ENCODE peak calls at places on chromosomes 4 and X, in seven cellular contexts. One of them, this sample, is unnamed.
A peak's percentile ranks its signal among the peaks of the same experiment; 100 is the strongest.

GRCh38 chrX:132615396-132616131 is 126.7 kb upstream of the MBNL3 start:
- DNase-seq in NCI-H1436: peak; percentile 27
- DNase-seq in T-helper 1 cell: no peak
- DNase-seq in fibroblast of mammary gland: peak; percentile 41
- DNase-seq in germinal center: peak; percentile 9
- DNase-seq in GM10248: no peak
- DNase-seq in RPMI7951: peak; percentile 35
- DNase-seq in this sample: peak; percentile 71

GRCh38 chrX:10001496-10001895 is 34.3 kb downstream of the CLDN34 start:
- DNase-seq in NCI-H1436: no peak
- DNase-seq in T-helper 1 cell: no peak
- DNase-seq in fibroblast of mammary gland: no peak
- DNase-seq in germinal center: no peak
- DNase-seq in GM10248: no peak
- DNase-seq in RPMI7951: no peak
- DNase-seq in this sample: no peak

GRCh38 chr4:48187813-48188212 is 53.8 kb upstream of the TXK start:
- DNase-seq in NCI-H1436: no peak
- DNase-seq in T-helper 1 cell: no peak
- DNase-seq in fibroblast of mammary gland: no peak
- DNase-seq in germinal center: no peak
- DNase-seq in GM10248: no peak
- DNase-seq in RPMI7951: no peak
- DNase-seq in this sample: no peak

GRCh38 chr4:108559067-108559793 is 61.1 kb upstream of the RPL34 start:
- DNase-seq in NCI-H1436: no peak
- DNase-seq in T-helper 1 cell: no peak
- DNase-seq in fibroblast of mammary gland: no peak
- DNase-seq in germinal center: no peak
- DNase-seq in GM10248: no peak
- DNase-seq in RPMI7951: peak; percentile 9
- DNase-seq in this sample: peak; percentile 60

GRCh38 chr4:128803783-128804182 is 5.7 kb upstream of the JADE1 start:
- DNase-seq in NCI-H1436: no peak
- DNase-seq in T-helper 1 cell: no peak
- DNase-seq in fibroblast of mammary gland: no peak
- DNase-seq in germinal center: no peak
- DNase-seq in GM10248: no peak
- DNase-seq in RPMI7951: no peak
- DNase-seq in this sample: no peak

GRCh38 chr4:139794158-139794954 is 128.7 kb downstream of the MGST2 start:
- DNase-seq in NCI-H1436: no peak
- DNase-seq in T-helper 1 cell: no peak
- DNase-seq in fibroblast of mammary gland: peak; percentile 82
- DNase-seq in germinal center: no peak
- DNase-seq in GM10248: no peak
- DNase-seq in RPMI7951: peak; percentile 91
- DNase-seq in this sample: no peak

GRCh38 chr4:137640156-137640837 is 108.0 kb upstream of the PCDH18 start:
- DNase-seq in NCI-H1436: no peak
- DNase-seq in T-helper 1 cell: no peak
- DNase-seq in fibroblast of mammary gland: no peak
- DNase-seq in germinal center: no peak
- DNase-seq in GM10248: no peak
- DNase-seq in RPMI7951: no peak
- DNase-seq in this sample: no peak

GRCh38 chrX:120562569-120562926 is 1.8 kb upstream of the CUL4B start:
- DNase-seq in NCI-H1436: no peak
- DNase-seq in T-helper 1 cell: no peak
- DNase-seq in fibroblast of mammary gland: no peak
- DNase-seq in germinal center: no peak
- DNase-seq in GM10248: no peak
- DNase-seq in RPMI7951: no peak
- DNase-seq in this sample: no peak

GRCh38 chrX:149511081-149511480 is 6.0 kb upstream of the IDS start:
- DNase-seq in NCI-H1436: no peak
- DNase-seq in T-helper 1 cell: no peak
- DNase-seq in fibroblast of mammary gland: peak; percentile 49
- DNase-seq in germinal center: no peak
- DNase-seq in GM10248: no peak
- DNase-seq in RPMI7951: peak; percentile 39
- DNase-seq in this sample: peak; percentile 8

GRCh38 chr4:31261632-31262031 is 541.5 kb downstream of the PCDH7 start:
- DNase-seq in NCI-H1436: no peak
- DNase-seq in T-helper 1 cell: no peak
- DNase-seq in fibroblast of mammary gland: no peak
- DNase-seq in germinal center: no peak
- DNase-seq in GM10248: no peak
- DNase-seq in RPMI7951: no peak
- DNase-seq in this sample: no peak

GRCh38 chrX:16251782-16252181 is 84.5 kb downstream of the MAGEB17 start:
- DNase-seq in NCI-H1436: no peak
- DNase-seq in T-helper 1 cell: no peak
- DNase-seq in fibroblast of mammary gland: no peak
- DNase-seq in germinal center: no peak
- DNase-seq in GM10248: no peak
- DNase-seq in RPMI7951: no peak
- DNase-seq in this sample: no peak

GRCh38 chrX:46209768-46210167 is 335.5 kb downstream of the ZNF674 start:
- DNase-seq in NCI-H1436: no peak
- DNase-seq in T-helper 1 cell: no peak
- DNase-seq in fibroblast of mammary gland: no peak
- DNase-seq in germinal center: no peak
- DNase-seq in GM10248: no peak
- DNase-seq in RPMI7951: no peak
- DNase-seq in this sample: no peak

GRCh38 chrX:72273718-72274117 is 3.3 kb downstream of the RPS4X start:
- DNase-seq in NCI-H1436: no peak
- DNase-seq in T-helper 1 cell: no peak
- DNase-seq in fibroblast of mammary gland: no peak
- DNase-seq in germinal center: no peak
- DNase-seq in GM10248: no peak
- DNase-seq in RPMI7951: peak; percentile 42
- DNase-seq in this sample: no peak

GRCh38 chr4:84379881-84380618 is 119.0 kb downstream of the NKX6-1 start:
- DNase-seq in NCI-H1436: no peak
- DNase-seq in T-helper 1 cell: no peak
- DNase-seq in fibroblast of mammary gland: peak; percentile 90
- DNase-seq in germinal center: no peak
- DNase-seq in GM10248: no peak
- DNase-seq in RPMI7951: peak; percentile 67
- DNase-seq in this sample: peak; percentile 37

GRCh38 chr4:81757706-81758105 is 286.0 kb upstream of the RASGEF1B start:
- DNase-seq in NCI-H1436: peak; percentile 84
- DNase-seq in T-helper 1 cell: no peak
- DNase-seq in fibroblast of mammary gland: no peak
- DNase-seq in germinal center: no peak
- DNase-seq in GM10248: no peak
- DNase-seq in RPMI7951: no peak
- DNase-seq in this sample: no peak

GRCh38 chr4:3369781-3370660 is 71.7 kb upstream of the HGFAC start:
- DNase-seq in NCI-H1436: no peak
- DNase-seq in T-helper 1 cell: no peak
- DNase-seq in fibroblast of mammary gland: peak; percentile 82
- DNase-seq in germinal center: no peak
- DNase-seq in GM10248: peak; percentile 38
- DNase-seq in RPMI7951: peak; percentile 84
- DNase-seq in this sample: peak; percentile 54

GRCh38 chrX:111182938-111183337 is 86.9 kb downstream of the PAK3 start:
- DNase-seq in NCI-H1436: no peak
- DNase-seq in T-helper 1 cell: no peak
- DNase-seq in fibroblast of mammary gland: no peak
- DNase-seq in germinal center: no peak
- DNase-seq in GM10248: no peak
- DNase-seq in RPMI7951: no peak
- DNase-seq in this sample: peak; percentile 24

GRCh38 chr4:30943356-30943755 is 223.2 kb downstream of the PCDH7 start:
- DNase-seq in NCI-H1436: no peak
- DNase-seq in T-helper 1 cell: no peak
- DNase-seq in fibroblast of mammary gland: no peak
- DNase-seq in germinal center: no peak
- DNase-seq in GM10248: no peak
- DNase-seq in RPMI7951: no peak
- DNase-seq in this sample: peak; percentile 17

GRCh38 chr4:139595989-139596679 is 40.1 kb upstream of the SETD7 start:
- DNase-seq in NCI-H1436: no peak
- DNase-seq in T-helper 1 cell: no peak
- DNase-seq in fibroblast of mammary gland: peak; percentile 61
- DNase-seq in germinal center: no peak
- DNase-seq in GM10248: no peak
- DNase-seq in RPMI7951: peak; percentile 46
- DNase-seq in this sample: peak; percentile 57

GRCh38 chr4:70855464-70855863 is 15.8 kb upstream of the GRSF1 start:
- DNase-seq in NCI-H1436: no peak
- DNase-seq in T-helper 1 cell: no peak
- DNase-seq in fibroblast of mammary gland: no peak
- DNase-seq in germinal center: no peak
- DNase-seq in GM10248: no peak
- DNase-seq in RPMI7951: no peak
- DNase-seq in this sample: peak; percentile 85

GRCh38 chr4:114780205-114780604 is 181.6 kb downstream of the UGT8 start:
- DNase-seq in NCI-H1436: peak; percentile 53
- DNase-seq in T-helper 1 cell: no peak
- DNase-seq in fibroblast of mammary gland: peak; percentile 17
- DNase-seq in germinal center: no peak
- DNase-seq in GM10248: no peak
- DNase-seq in RPMI7951: no peak
- DNase-seq in this sample: no peak

GRCh38 chr4:151331276-151332042 is 6.1 kb upstream of the SH3D19 start:
- DNase-seq in NCI-H1436: no peak
- DNase-seq in T-helper 1 cell: no peak
- DNase-seq in fibroblast of mammary gland: peak; percentile 29
- DNase-seq in germinal center: no peak
- DNase-seq in GM10248: no peak
- DNase-seq in RPMI7951: peak; percentile 24
- DNase-seq in this sample: peak; percentile 80

GRCh38 chrX:17183566-17183965 is 191.4 kb upstream of the NHS start:
- DNase-seq in NCI-H1436: no peak
- DNase-seq in T-helper 1 cell: no peak
- DNase-seq in fibroblast of mammary gland: no peak
- DNase-seq in germinal center: no peak
- DNase-seq in GM10248: no peak
- DNase-seq in RPMI7951: no peak
- DNase-seq in this sample: no peak

GRCh38 chr4:26150948-26151347 is 169.9 kb upstream of the RBPJ start:
- DNase-seq in NCI-H1436: no peak
- DNase-seq in T-helper 1 cell: no peak
- DNase-seq in fibroblast of mammary gland: peak; percentile 79
- DNase-seq in germinal center: no peak
- DNase-seq in GM10248: no peak
- DNase-seq in RPMI7951: peak; percentile 62
- DNase-seq in this sample: peak; percentile 29

GRCh38 chr4:21517460-21517859 is 431.1 kb downstream of the KCNIP4 start:
- DNase-seq in NCI-H1436: no peak
- DNase-seq in T-helper 1 cell: no peak
- DNase-seq in fibroblast of mammary gland: no peak
- DNase-seq in germinal center: no peak
- DNase-seq in GM10248: no peak
- DNase-seq in RPMI7951: no peak
- DNase-seq in this sample: no peak

GRCh38 chrX:132692526-132692925 is 203.7 kb upstream of the MBNL3 start:
- DNase-seq in NCI-H1436: no peak
- DNase-seq in T-helper 1 cell: no peak
- DNase-seq in fibroblast of mammary gland: no peak
- DNase-seq in germinal center: no peak
- DNase-seq in GM10248: no peak
- DNase-seq in RPMI7951: no peak
- DNase-seq in this sample: no peak

GRCh38 chr4:175346381-175346780 is 428.2 kb downstream of the ADAM29 start:
- DNase-seq in NCI-H1436: no peak
- DNase-seq in T-helper 1 cell: no peak
- DNase-seq in fibroblast of mammary gland: peak; percentile 37
- DNase-seq in germinal center: no peak
- DNase-seq in GM10248: no peak
- DNase-seq in RPMI7951: peak; percentile 31
- DNase-seq in this sample: no peak

GRCh38 chr4:150164055-150164454 is 85.8 kb downstream of the DCLK2 start:
- DNase-seq in NCI-H1436: no peak
- DNase-seq in T-helper 1 cell: no peak
- DNase-seq in fibroblast of mammary gland: peak; percentile 58
- DNase-seq in germinal center: no peak
- DNase-seq in GM10248: no peak
- DNase-seq in RPMI7951: peak; percentile 65
- DNase-seq in this sample: peak; percentile 25

GRCh38 chr4:188030401-188030800 is 34.8 kb downstream of the ZFP42 start:
- DNase-seq in NCI-H1436: no peak
- DNase-seq in T-helper 1 cell: no peak
- DNase-seq in fibroblast of mammary gland: no peak
- DNase-seq in germinal center: no peak
- DNase-seq in GM10248: no peak
- DNase-seq in RPMI7951: no peak
- DNase-seq in this sample: no peak

GRCh38 chr4:167614866-167615265 is 380.6 kb upstream of the SPOCK3 start:
- DNase-seq in NCI-H1436: no peak
- DNase-seq in T-helper 1 cell: no peak
- DNase-seq in fibroblast of mammary gland: no peak
- DNase-seq in germinal center: no peak
- DNase-seq in GM10248: no peak
- DNase-seq in RPMI7951: no peak
- DNase-seq in this sample: peak; percentile 57

GRCh38 chrX:103718120-103718519 is 7.4 kb downstream of the TMEM31 start:
- DNase-seq in NCI-H1436: no peak
- DNase-seq in T-helper 1 cell: no peak
- DNase-seq in fibroblast of mammary gland: no peak
- DNase-seq in germinal center: no peak
- DNase-seq in GM10248: no peak
- DNase-seq in RPMI7951: no peak
- DNase-seq in this sample: no peak

GRCh38 chrX:136711147-136711546 is 63.2 kb downstream of the CD40LG start:
- DNase-seq in NCI-H1436: no peak
- DNase-seq in T-helper 1 cell: no peak
- DNase-seq in fibroblast of mammary gland: peak; percentile 53
- DNase-seq in germinal center: no peak
- DNase-seq in GM10248: no peak
- DNase-seq in RPMI7951: peak; percentile 25
- DNase-seq in this sample: peak; percentile 26

GRCh38 chr4:172489896-172490295 is 676.7 kb downstream of the GALNTL6 start:
- DNase-seq in NCI-H1436: no peak
- DNase-seq in T-helper 1 cell: no peak
- DNase-seq in fibroblast of mammary gland: no peak
- DNase-seq in germinal center: no peak
- DNase-seq in GM10248: no peak
- DNase-seq in RPMI7951: no peak
- DNase-seq in this sample: no peak

GRCh38 chrX:71941145-71941544 is 30.5 kb downstream of the NHSL2 start:
- DNase-seq in NCI-H1436: no peak
- DNase-seq in T-helper 1 cell: no peak
- DNase-seq in fibroblast of mammary gland: peak; percentile 61
- DNase-seq in germinal center: no peak
- DNase-seq in GM10248: no peak
- DNase-seq in RPMI7951: no peak
- DNase-seq in this sample: no peak

GRCh38 chr4:32562010-32562409 is 1841.8 kb downstream of the PCDH7 start:
- DNase-seq in NCI-H1436: no peak
- DNase-seq in T-helper 1 cell: no peak
- DNase-seq in fibroblast of mammary gland: no peak
- DNase-seq in germinal center: no peak
- DNase-seq in GM10248: no peak
- DNase-seq in RPMI7951: no peak
- DNase-seq in this sample: no peak

GRCh38 chrX:33307954-33308353 is 96.6 kb upstream of the DMD start:
- DNase-seq in NCI-H1436: no peak
- DNase-seq in T-helper 1 cell: no peak
- DNase-seq in fibroblast of mammary gland: peak; percentile 57
- DNase-seq in germinal center: no peak
- DNase-seq in GM10248: no peak
- DNase-seq in RPMI7951: peak; percentile 0
- DNase-seq in this sample: peak; percentile 58

GRCh38 chr4:130985371-130985770 is 1889.4 kb downstream of the C4orf33 start:
- DNase-seq in NCI-H1436: no peak
- DNase-seq in T-helper 1 cell: no peak
- DNase-seq in fibroblast of mammary gland: no peak
- DNase-seq in germinal center: no peak
- DNase-seq in GM10248: no peak
- DNase-seq in RPMI7951: no peak
- DNase-seq in this sample: no peak

This sample was measured in amniotic epithelial cell.